ENCODE peak calls at places on chromosomes 13 and 19, in nine cellular contexts. One of them, this sample, is unnamed.

GRCh38 chr13:100280681-100281080 is 191.8 kb downstream of the PCCA start:
- DNase-seq in HTR-8/SVneo: no peak
- DNase-seq in kidney: no peak
- DNase-seq in GM12865: no peak
- DNase-seq in T follicular helper cell: no peak
- DNase-seq in heart right ventricle: no peak
- DNase-seq in cerebellar nuclear complex: no peak
- DNase-seq in sciatic nerve: no peak
- DNase-seq in CD4-positive, alpha-beta T cell: no peak
- DNase-seq in this sample: no peak

GRCh38 chr19:13043285-13043684 is 48.0 kb downstream of the NFIX start:
- DNase-seq in GM12865: no peak
- DNase-seq in T follicular helper cell: no peak
- DNase-seq in cerebellar nuclear complex: no peak
- DNase-seq in HTR-8/SVneo: no peak
- DNase-seq in sciatic nerve: no peak
- DNase-seq in heart right ventricle: no peak
- DNase-seq in CD4-positive, alpha-beta T cell: no peak
- DNase-seq in kidney: no peak
- DNase-seq in this sample: peak; percentile 34

GRCh38 chr13:111912453-111912866 is 154.5 kb upstream of the SOX1 start:
- DNase-seq in kidney: no peak
- DNase-seq in heart right ventricle: no peak
- DNase-seq in HTR-8/SVneo: no peak
- DNase-seq in sciatic nerve: no peak
- DNase-seq in T follicular helper cell: no peak
- DNase-seq in CD4-positive, alpha-beta T cell: no peak
- DNase-seq in cerebellar nuclear complex: no peak
- DNase-seq in GM12865: no peak
- DNase-seq in this sample: no peak

GRCh38 chr13:33547035-33547434 is 261.5 kb upstream of the STARD13 start:
- DNase-seq in sciatic nerve: no peak
- DNase-seq in kidney: no peak
- DNase-seq in CD4-positive, alpha-beta T cell: no peak
- DNase-seq in heart right ventricle: no peak
- DNase-seq in GM12865: no peak
- DNase-seq in HTR-8/SVneo: no peak
- DNase-seq in T follicular helper cell: no peak
- DNase-seq in cerebellar nuclear complex: no peak
- DNase-seq in this sample: no peak

GRCh38 chr13:27004389-27004788 is 167.2 kb downstream of the USP12 start:
- DNase-seq in sciatic nerve: no peak
- DNase-seq in T follicular helper cell: no peak
- DNase-seq in kidney: no peak
- DNase-seq in cerebellar nuclear complex: no peak
- DNase-seq in CD4-positive, alpha-beta T cell: no peak
- DNase-seq in HTR-8/SVneo: no peak
- DNase-seq in GM12865: no peak
- DNase-seq in heart right ventricle: no peak
- DNase-seq in this sample: no peak

GRCh38 chr13:106083620-106084350 is 451.7 kb downstream of the EFNB2 start:
- DNase-seq in sciatic nerve: no peak
- DNase-seq in heart right ventricle: peak; percentile 32
- DNase-seq in HTR-8/SVneo: peak; percentile 19
- DNase-seq in kidney: no peak
- DNase-seq in GM12865: peak; percentile 34
- DNase-seq in T follicular helper cell: no peak
- DNase-seq in cerebellar nuclear complex: no peak
- DNase-seq in CD4-positive, alpha-beta T cell: no peak
- DNase-seq in this sample: no peak

GRCh38 chr13:49265822-49266221 is 18.1 kb downstream of the CDADC1 start:
- DNase-seq in HTR-8/SVneo: no peak
- DNase-seq in kidney: no peak
- DNase-seq in cerebellar nuclear complex: no peak
- DNase-seq in sciatic nerve: no peak
- DNase-seq in T follicular helper cell: no peak
- DNase-seq in heart right ventricle: no peak
- DNase-seq in CD4-positive, alpha-beta T cell: no peak
- DNase-seq in GM12865: no peak
- DNase-seq in this sample: no peak

GRCh38 chr13:59354665-59355064 is 809.1 kb downstream of the DIAPH3 start:
- DNase-seq in T follicular helper cell: no peak
- DNase-seq in sciatic nerve: no peak
- DNase-seq in CD4-positive, alpha-beta T cell: no peak
- DNase-seq in kidney: no peak
- DNase-seq in HTR-8/SVneo: no peak
- DNase-seq in GM12865: no peak
- DNase-seq in heart right ventricle: no peak
- DNase-seq in cerebellar nuclear complex: no peak
- DNase-seq in this sample: no peak

GRCh38 chr19:662962-663681 is at the start of gene RNF126:
- DNase-seq in heart right ventricle: peak; percentile 91
- DNase-seq in GM12865: peak; percentile 97
- DNase-seq in cerebellar nuclear complex: no peak
- DNase-seq in sciatic nerve: peak; percentile 95
- DNase-seq in kidney: peak; percentile 97
- DNase-seq in CD4-positive, alpha-beta T cell: peak; percentile 95
- DNase-seq in HTR-8/SVneo: peak; percentile 74
- DNase-seq in T follicular helper cell: peak; percentile 91
- DNase-seq in this sample: peak; percentile 86